ENCODE peak calls at places on chromosomes 16 and 17, in nine cellular contexts. W, Z, L, D, E, I, F, G and Y are unnamed samples.

GRCh38 chr16:3846087-3846486 is 34.4 kb downstream of the CREBBP start:
- DNase-seq in F (no peak), L (no peak), E (no peak), Z (no peak), W (no peak), I (no peak), G (no peak), D (no peak), Y (no peak)

GRCh38 chr16:1909661-1910231 is 8.5 kb downstream of the HS3ST6 start:
- DNase-seq in W (no peak), L (no peak), F (no peak), Z (no peak), G (no peak), I (no peak), D (no peak), E (no peak), Y (no peak)

GRCh38 chr17:42378597-42379594 is 9.3 kb downstream of the STAT3 start:
- DNase-seq in E (no peak), I (peak), D (no peak), G (no peak), Z (no peak), W (no peak), L (no peak), F (peak), Y (no peak)

GRCh38 chr16:79253100-79253631 is 347.4 kb downstream of the MAF start:
- DNase-seq in D (no peak), L (no peak), F (peak), I (no peak), E (no peak), W (no peak), Z (no peak), G (peak), Y (no peak)

GRCh38 chr17:81399481-81400153 is 4.4 kb downstream of the BAHCC1 start:
- DNase-seq in E (no peak), F (no peak), D (no peak), W (peak), Z (no peak), G (no peak), I (no peak), L (no peak), Y (peak)

GRCh38 chr17:11486726-11487310 is 111.5 kb upstream of the DNAH9 start:
- DNase-seq in W (no peak), L (no peak), D (no peak), Z (no peak), F (no peak), I (peak), G (no peak), E (no peak), Y (peak)

GRCh38 chr17:9044796-9045470 is 23.6 kb downstream of the NTN1 start:
- DNase-seq in Z (no peak), E (no peak), L (no peak), G (no peak), W (no peak), I (no peak), D (no peak), F (no peak), Y (peak)

GRCh38 chr16:5056347-5056746 is 9.4 kb downstream of the C16orf89 start:
- DNase-seq in F (no peak), W (no peak), E (no peak), G (no peak), I (peak), D (no peak), L (no peak), Z (no peak), Y (peak)

GRCh38 chr17:56593741-56594527 is 435 bp downstream of the NOG start:
- DNase-seq in E (peak), Z (no peak), I (peak), G (peak), D (peak), F (peak), W (peak), L (peak), Y (peak)

GRCh38 chr16:67530013-67530939 is 1.6 kb downstream of the RIPOR1 start:
- DNase-seq in D (peak), Z (peak), E (peak), I (no peak), W (peak), G (peak), F (peak), L (no peak), Y (peak)

GRCh38 chr17:65022751-65023421 is 33.7 kb downstream of the GNA13 start:
- DNase-seq in I (no peak), Z (no peak), W (no peak), G (no peak), E (no peak), D (no peak), L (no peak), F (no peak), Y (no peak)

GRCh38 chr16:17917316-17918019 is 419.1 kb downstream of the NPIPA8 start:
- DNase-seq in E (no peak), D (no peak), W (no peak), Z (no peak), I (no peak), F (no peak), G (no peak), L (no peak), Y (no peak)

GRCh38 chr17:79192503-79193500 is 118.2 kb downstream of the ENGASE start:
- DNase-seq in L (peak), I (peak), G (no peak), Z (no peak), E (no peak), F (no peak), D (no peak), W (no peak), Y (peak)

GRCh38 chr17:1122681-1123396 is 56.9 kb downstream of the ABR start:
- DNase-seq in E (peak), D (peak), W (peak), Z (no peak), G (peak), L (peak), I (peak), F (peak), Y (peak)

GRCh38 chr17:1485311-1485747 is 7.2 kb downstream of the MYO1C start:
- DNase-seq in W (no peak), G (peak), D (no peak), E (peak), Z (no peak), L (peak), F (no peak), I (peak), Y (peak)

GRCh38 chr17:76534831-76535732 is 2.4 kb downstream of the CYGB start:
- DNase-seq in F (no peak), Z (no peak), E (peak), I (no peak), L (no peak), W (no peak), G (no peak), D (no peak), Y (no peak)

GRCh38 chr16:89359296-89360147 is 130.8 kb downstream of the ANKRD11 start:
- DNase-seq in F (no peak), D (no peak), L (no peak), I (no peak), E (no peak), Z (no peak), W (peak), G (no peak), Y (no peak)

GRCh38 chr17:7351665-7352558 is at the start of gene KCTD11:
- DNase-seq in Z (peak), E (peak), F (peak), W (peak), G (peak), L (peak), D (peak), I (peak), Y (peak)

GRCh38 chr17:11996722-11997146 is 541 bp downstream of the ZNF18 start:
- DNase-seq in L (no peak), W (no peak), E (no peak), D (peak), F (peak), G (peak), Z (no peak), I (peak), Y (no peak)

GRCh38 chr17:40980594-40980993 is 3.5 kb downstream of the KRT40 start:
- DNase-seq in Z (no peak), G (no peak), W (peak), D (peak), L (no peak), I (no peak), F (peak), E (peak), Y (no peak)

GRCh38 chr16:15597822-15598647 is 44.9 kb downstream of the MARF1 start:
- DNase-seq in W (no peak), G (no peak), L (no peak), I (no peak), F (no peak), Z (no peak), D (peak), E (no peak), Y (no peak)

GRCh38 chr17:57619061-57619937 is 125.8 kb downstream of the CCDC182 start:
- DNase-seq in F (peak), Z (no peak), D (no peak), I (no peak), G (no peak), W (peak), E (no peak), L (no peak), Y (no peak)

GRCh38 chr17:40552806-40553693 is 12.2 kb downstream of the CCR7 start:
- DNase-seq in G (no peak), E (no peak), I (no peak), D (no peak), W (peak), Z (no peak), F (peak), L (no peak), Y (peak)

GRCh38 chr17:47239663-47240374 is 13.8 kb upstream of the ITGB3 start:
- DNase-seq in G (peak), D (peak), F (peak), L (no peak), E (peak), I (peak), W (no peak), Z (peak), Y (no peak)

GRCh38 chr16:77674888-77675287 is 47.4 kb upstream of the NUDT7 start:
- DNase-seq in F (no peak), Z (no peak), W (no peak), E (no peak), I (no peak), G (no peak), L (no peak), D (no peak), Y (no peak)

GRCh38 chr16:667780-668518 is at the start of gene RHOT2:
- DNase-seq in W (peak), F (peak), L (peak), E (peak), D (peak), G (peak), Z (peak), I (peak), Y (peak)

GRCh38 chr16:671353-672131 is 3.6 kb downstream of the RHOT2 start:
- DNase-seq in F (no peak), I (no peak), L (no peak), G (no peak), E (no peak), D (no peak), Z (no peak), W (no peak), Y (no peak)

GRCh38 chr16:670485-671352 is 2.8 kb downstream of the RHOT2 start:
- DNase-seq in Z (no peak), F (no peak), W (no peak), L (no peak), E (no peak), I (no peak), G (no peak), D (no peak), Y (no peak)

GRCh38 chr16:668519-669171 is 713 bp downstream of the RHOT2 start:
- DNase-seq in L (no peak), W (no peak), F (no peak), G (no peak), Z (no peak), E (no peak), I (no peak), D (no peak), Y (no peak)

DNA sequence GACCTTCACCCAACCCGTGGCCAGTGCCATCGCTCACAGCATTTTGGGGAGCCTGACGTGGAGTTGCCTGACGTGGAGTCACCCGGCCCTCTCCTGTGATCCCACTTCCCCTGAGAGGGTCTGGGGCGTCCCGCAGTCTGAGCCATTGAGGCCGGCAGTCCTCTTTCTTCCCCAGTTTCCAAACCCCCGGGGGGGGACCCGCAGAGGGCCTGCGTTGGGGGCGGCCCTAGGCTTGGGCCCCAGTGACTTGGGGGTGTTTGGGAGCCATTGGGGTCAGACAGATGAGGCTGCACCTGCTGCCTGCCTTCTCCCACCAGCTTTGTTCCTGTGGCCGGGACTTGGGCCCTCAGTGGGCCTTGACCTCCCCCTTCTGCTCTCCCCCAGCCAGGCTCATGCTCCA is 1.7 kb downstream of the RHOT2 start:
- DNase-seq in E (no peak), I (no peak), D (no peak), L (no peak), Z (no peak), F (no peak), W (no peak), G (no peak), Y (no peak)
- H3K4me3 ChIP-seq in E (no peak), I (no peak), D (no peak), L (no peak), Z (no peak), F (no peak), W (no peak), G (no peak), Y (no peak)

GRCh38 chr17:60391419-60392041 is 403 bp downstream of the USP32 start:
- DNase-seq in L (no peak), W (no peak), D (no peak), F (no peak), E (no peak), Z (peak), I (peak), G (no peak), Y (no peak)

GRCh38 chr17:60392042-60392844 is at the start of gene USP32:
- DNase-seq in E (peak), G (peak), Z (peak), F (peak), W (peak), I (peak), L (peak), D (peak), Y (peak)

GRCh38 chr17:60390881-60391418 is 983 bp downstream of the USP32 start:
- DNase-seq in G (peak), I (peak), E (no peak), F (peak), D (peak), W (no peak), L (no peak), Z (no peak), Y (peak)

GRCh38 chr17:60388742-60389141 is 3.2 kb downstream of the USP32 start:
- DNase-seq in E (no peak), W (no peak), Z (no peak), G (no peak), F (no peak), I (no peak), L (no peak), D (no peak), Y (no peak)

DNA sequence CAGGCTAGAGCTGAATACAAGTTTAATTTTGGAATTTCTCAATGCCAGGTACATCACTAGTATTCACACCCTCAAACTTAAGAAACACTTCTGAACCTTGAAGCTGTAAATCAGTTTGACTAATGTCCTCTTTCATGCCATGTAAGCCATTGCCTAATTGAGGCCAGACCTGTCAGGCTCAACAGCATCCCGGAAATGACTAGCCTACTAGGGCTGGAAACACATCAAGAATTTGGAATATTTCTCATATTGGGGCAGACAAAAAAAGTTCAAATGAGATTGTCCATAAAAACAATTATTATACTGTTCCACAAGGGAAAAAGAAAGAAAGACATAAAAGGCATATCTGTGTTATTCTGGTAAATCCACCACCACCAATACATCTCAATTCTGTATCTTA is 1.7 kb downstream of the USP32 start:
- DNase-seq in G (no peak), D (peak), W (no peak), Z (no peak), F (peak), I (peak), L (no peak), E (no peak), Y (no peak)
- H3K27ac ChIP-seq in G (peak), D (peak), W (peak), Z (peak), F (peak), I (peak), L (no peak), E (no peak), Y (no peak)

DNA sequence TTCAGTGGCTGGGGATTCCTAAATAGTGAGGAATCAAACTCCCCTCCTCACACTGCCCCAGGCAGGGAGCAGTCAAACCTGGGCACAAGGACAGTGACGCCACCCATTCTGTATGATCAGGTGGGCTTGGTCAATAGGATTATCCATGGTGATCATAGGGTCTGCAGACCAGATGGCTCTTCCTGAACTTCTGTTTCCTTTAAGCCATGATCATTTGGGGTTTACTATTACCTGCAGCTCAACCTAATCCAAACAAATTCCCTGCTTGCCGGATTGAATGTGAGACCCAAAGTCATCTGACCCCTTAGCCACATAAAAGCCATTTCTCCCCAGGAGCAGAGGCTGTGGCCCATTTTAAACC is 54.3 kb downstream of the PLXDC1 start:
- DNase-seq in I (no peak), Z (no peak), D (no peak), L (no peak), W (no peak), E (no peak), G (no peak), F (no peak), Y (no peak)
- H3K4me3 ChIP-seq in I (no peak), Z (no peak), D (no peak), L (peak), W (no peak), E (no peak), G (no peak), F (no peak), Y (no peak)

GRCh38 chr16:22424161-22424937 is 49.9 kb upstream of the CDR2 start:
- DNase-seq in L (no peak), W (no peak), D (peak), G (peak), I (no peak), F (peak), Z (peak), E (peak), Y (peak)

GRCh38 chr16:22425847-22426246 is 51.4 kb upstream of the CDR2 start:
- DNase-seq in L (no peak), G (no peak), Z (no peak), W (no peak), D (no peak), I (no peak), E (no peak), F (peak), Y (peak)

GRCh38 chr16:22420606-22421135 is 46.3 kb upstream of the CDR2 start:
- DNase-seq in I (no peak), F (no peak), E (no peak), L (no peak), Z (no peak), G (no peak), D (no peak), W (no peak), Y (no peak)

GRCh38 chr16:22425036-22425801 is 50.8 kb upstream of the CDR2 start:
- DNase-seq in I (no peak), L (no peak), W (no peak), G (no peak), E (peak), F (peak), D (peak), Z (no peak), Y (peak)

GRCh38 chr16:22423716-22424115 is 49.3 kb upstream of the CDR2 start:
- DNase-seq in I (no peak), D (no peak), E (no peak), Z (no peak), L (no peak), W (no peak), G (no peak), F (no peak), Y (no peak)
- H3K27ac ChIP-seq in I (no peak), D (peak), E (no peak), Z (peak), L (no peak), W (no peak), G (no peak), F (peak), Y (no peak)